ENCODE peak calls at places on chromosomes 1 and 21, in five cellular contexts. B is activated T-cell treated with anti-CD3 and anti-CD28 coated beads for 1 hour, L is choroid plexus epithelial cell, V is memory B cell, U is C1 segment of cervical spinal cord. H is an unnamed sample.

GRCh38 chr21:37562920-37563640 is 196.5 kb downstream of the DYRK1A start:
- DNase-seq in B (peak; percentile 14), V (no peak), L (no peak), U (no peak), H (no peak)

GRCh38 chr1:233114159-233114558 is 163.7 kb downstream of the NTPCR start:
- DNase-seq in U (no peak), V (no peak), L (peak; percentile 81), B (no peak), H (no peak)

GRCh38 chr1:94362466-94363058 is 55.6 kb upstream of the ABCD3 start:
- DNase-seq in B (no peak), V (no peak), U (no peak), L (peak; percentile 63), H (no peak)

GRCh38 chr1:42925132-42925769 is 33.4 kb downstream of the SLC2A1 start:
- DNase-seq in B (no peak), U (no peak), V (no peak), L (no peak), H (no peak)

GRCh38 chr1:109241344-109241743 is 8.0 kb upstream of the CELSR2 start:
- DNase-seq in U (no peak), V (no peak), L (peak; percentile 13), B (no peak), H (no peak)

GRCh38 chr1:111618953-111619634 is 495 bp upstream of the RAP1A start:
- DNase-seq in L (no peak), V (no peak), U (no peak), B (no peak), H (no peak)

GRCh38 chr1:61004269-61005003 is 77.9 kb upstream of the NFIA start:
- DNase-seq in U (no peak), L (no peak), B (no peak), V (no peak), H (no peak)

GRCh38 chr1:44103270-44104131 is 15.1 kb upstream of the KLF17 start:
- DNase-seq in B (no peak), V (no peak), U (no peak), L (no peak), H (no peak)

GRCh38 chr1:205118810-205119209 is 3.0 kb downstream of the RBBP5 start:
- DNase-seq in V (no peak), U (no peak), B (no peak), L (no peak), H (no peak)

GRCh38 chr1:157137051-157137772 is 983 bp downstream of the ETV3 start:
- DNase-seq in B (no peak), U (no peak), V (no peak), L (peak; percentile 40), H (peak; percentile 27)

GRCh38 chr1:153750026-153750995 is 22.5 kb downstream of the INTS3 start:
- DNase-seq in U (no peak), L (no peak), B (no peak), V (no peak), H (no peak)

GRCh38 chr1:73781257-73781656 is 416.7 kb downstream of the LRRIQ3 start:
- DNase-seq in L (no peak), U (no peak), B (no peak), V (no peak), H (no peak)

GRCh38 chr1:207059881-207060280 is 6.8 kb downstream of the PFKFB2 start:
- DNase-seq in U (no peak), V (no peak), L (no peak), B (no peak), H (no peak)

GRCh38 chr1:65346190-65346589 is 36.8 kb downstream of the DNAJC6 start:
- DNase-seq in V (no peak), B (no peak), U (no peak), L (no peak), H (no peak)

GRCh38 chr1:7388141-7388487 is 383.0 kb upstream of the VAMP3 start:
- DNase-seq in U (no peak), B (no peak), V (no peak), L (no peak), H (no peak)

GRCh38 chr1:111372336-111372965 is 55.1 kb downstream of the OVGP1 start:
- DNase-seq in V (no peak), U (peak; percentile 13), L (no peak), B (no peak), H (no peak)

GRCh38 chr1:212475151-212475550 is 42.4 kb downstream of the NENF start:
- DNase-seq in U (no peak), V (no peak), B (no peak), L (no peak), H (no peak)

GRCh38 chr1:232620356-232620841 is 9.5 kb downstream of the SIPA1L2 start:
- DNase-seq in V (no peak), U (peak; percentile 19), B (no peak), L (peak; percentile 92), H (no peak)

GRCh38 chr1:9196129-9197040 is 38.2 kb upstream of the H6PD start:
- DNase-seq in V (peak; percentile 61), U (peak; percentile 60), B (peak; percentile 43), L (peak; percentile 97), H (peak; percentile 47)

GRCh38 chr1:56255516-56256181 is 323.7 kb downstream of the PLPP3 start:
- DNase-seq in U (no peak), B (no peak), V (no peak), L (peak; percentile 60), H (no peak)

GRCh38 chr21:29384608-29385359 is 86.1 kb downstream of the BACH1 start:
- DNase-seq in U (no peak), B (no peak), V (no peak), L (no peak), H (no peak)

GRCh38 chr1:223219846-223220610 is 77.0 kb upstream of the TLR5 start:
- DNase-seq in L (no peak), V (no peak), U (no peak), B (no peak), H (no peak)

GRCh38 chr1:24868016-24868875 is 61.8 kb downstream of the RUNX3 start:
- DNase-seq in U (no peak), L (no peak), B (no peak), V (no peak), H (no peak)

GRCh38 chr1:2255420-2256369 is 27.6 kb downstream of the SKI start:
- DNase-seq in U (no peak), B (peak; percentile 50), L (peak; percentile 68), V (peak; percentile 86), H (peak; percentile 87)

GRCh38 chr1:55331355-55331754 is 116.2 kb upstream of the USP24 start:
- DNase-seq in U (no peak), L (no peak), V (no peak), B (no peak), H (no peak)

GRCh38 chr1:44043176-44044070 is 12.2 kb upstream of the SLC6A9 start:
- DNase-seq in V (no peak), L (no peak), B (no peak), U (no peak), H (no peak)

GRCh38 chr1:58727363-58727762 is 27.5 kb upstream of the MYSM1 start:
- DNase-seq in B (no peak), U (no peak), V (no peak), L (peak; percentile 82), H (no peak)

GRCh38 chr1:183024352-183025337 is 1.4 kb downstream of the LAMC1 start:
- DNase-seq in L (peak; percentile 44), U (no peak), V (no peak), B (no peak), H (no peak)

GRCh38 chr1:209767706-209768105 is 11.9 kb downstream of the TRAF3IP3 start:
- DNase-seq in B (no peak), V (no peak), U (no peak), L (no peak), H (no peak)

GRCh38 chr21:36859744-36860501 is 106.5 kb downstream of the HLCS start:
- DNase-seq in U (no peak), L (peak; percentile 67), B (no peak), V (peak; percentile 36), H (no peak)

GRCh38 chr1:37041483-37041882 is 7.2 kb upstream of the GRIK3 start:
- DNase-seq in L (no peak), B (no peak), U (no peak), V (no peak), H (no peak)

GRCh38 chr1:23126200-23126599 is 42.5 kb downstream of the LUZP1 start:
- DNase-seq in B (no peak), V (no peak), U (no peak), L (no peak), H (no peak)

GRCh38 chr1:117232551-117232950 is 21.8 kb upstream of the VTCN1 start:
- DNase-seq in L (no peak), U (no peak), V (no peak), B (no peak), H (no peak)

GRCh38 chr1:214123061-214123784 is 135.4 kb downstream of the PROX1 start:
- DNase-seq in V (no peak), U (peak; percentile 22), L (peak; percentile 76), B (no peak), H (no peak)

GRCh38 chr1:64631346-64632052 is 113.4 kb upstream of the RAVER2 start:
- DNase-seq in L (no peak), B (no peak), U (no peak), V (no peak), H (no peak)

GRCh38 chr1:29879217-29879616 is 642.9 kb downstream of the PTPRU start:
- DNase-seq in V (no peak), L (no peak), B (no peak), U (no peak), H (no peak)

GRCh38 chr1:172145231-172145651 is 275.2 kb upstream of the C1orf105 start:
- DNase-seq in U (no peak), B (no peak), L (peak; percentile 68), V (no peak), H (no peak)